ENCODE peak calls at places on chromosomes 6 and 20, in nine cellular contexts. N is GM23248, S is colonic mucosa, X is neuronal stem cell, L is HepG2, O is kidney, H is GM12878, U is H9, R is PC-3. I is an unnamed sample. For H3K4me1, the result is how much of the 10 kb centered on the place peaks cover.

GRCh38 chr6:50724381-50725124 is 11.2 kb downstream of the TFAP2D start:
- DNase-seq in U (peak), L (no peak), R (no peak), X (no peak), S (no peak), N (no peak), O (no peak), H (no peak), I (peak)

GRCh38 chr6:53581161-53581560 is 36.3 kb upstream of the GCLC start:
- DNase-seq in L (no peak), H (no peak), N (peak), S (no peak), U (no peak), R (peak), O (no peak), X (no peak), I (no peak)

GRCh38 chr6:88870728-88871330 is 92.6 kb downstream of the RNGTT start:
- DNase-seq in U (no peak), L (peak), S (peak), R (peak), N (peak), H (peak), X (peak), O (no peak), I (no peak)

GRCh38 chr6:155693573-155694428 is 238.2 kb upstream of the NOX3 start:
- DNase-seq in R (no peak), O (no peak), L (no peak), S (peak), U (no peak), N (no peak), H (no peak), X (no peak), I (no peak)

GRCh38 chr20:1377984-1378742 is 14.7 kb downstream of the FKBP1A start:
- DNase-seq in L (peak), X (no peak), N (peak), S (no peak), O (no peak), R (peak), U (no peak), H (no peak), I (peak)

GRCh38 chr6:109236140-109237081 is 141.1 kb downstream of the CEP57L1 start:
- DNase-seq in N (no peak), O (no peak), H (no peak), U (peak), S (no peak), X (peak), R (no peak), L (peak), I (peak)

GRCh38 chr6:75272145-75272840 is 12.3 kb downstream of the TMEM30A start:
- DNase-seq in R (no peak), N (peak), X (no peak), H (no peak), O (no peak), S (no peak), U (no peak), L (no peak), I (no peak)

GRCh38 chr20:48847498-48848205 is 19.9 kb upstream of the PREX1 start:
- DNase-seq in R (no peak), N (no peak), O (no peak), S (no peak), L (no peak), U (no peak), H (no peak), X (no peak), I (no peak)

GRCh38 chr6:5996701-5997419 is 9.9 kb downstream of the NRN1 start:
- DNase-seq in L (no peak), X (no peak), H (no peak), O (no peak), U (peak), R (no peak), N (peak), S (no peak), I (peak)

GRCh38 chr6:170068496-170068895 is 222.4 kb downstream of the DLL1 start:
- DNase-seq in H (no peak), O (no peak), R (no peak), U (no peak), X (no peak), L (no peak), S (no peak), N (no peak), I (no peak)

GRCh38 chr6:150683320-150683719 is 83.6 kb downstream of the PLEKHG1 start:
- DNase-seq in O (peak), S (no peak), N (no peak), R (no peak), X (no peak), H (no peak), U (no peak), L (no peak), I (no peak)

GRCh38 chr20:5524886-5525285 is 208.1 kb upstream of the PROKR2 start:
- DNase-seq in O (no peak), S (no peak), N (no peak), R (no peak), L (no peak), U (no peak), X (no peak), H (no peak), I (no peak)

GRCh38 chr20:32823078-32823477 is 3.3 kb downstream of the MAPRE1 start:
- DNase-seq in O (no peak), R (peak), N (peak), U (no peak), L (peak), S (no peak), X (no peak), H (no peak), I (no peak)

GRCh38 chr6:132011582-132011981 is 60.4 kb upstream of the CCN2 start:
- DNase-seq in H (no peak), U (no peak), O (no peak), L (no peak), X (no peak), N (peak), S (no peak), R (no peak), I (no peak)

GRCh38 chr6:134464690-134465411 is 146.9 kb upstream of the SGK1 start:
- DNase-seq in X (no peak), O (no peak), S (no peak), R (no peak), U (no peak), L (no peak), H (no peak), N (peak), I (no peak)

GRCh38 chr20:542777-543368 is 717 bp downstream of the CSNK2A1 start:
- DNase-seq in O (peak), S (peak), L (no peak), N (peak), X (no peak), U (no peak), H (no peak), R (no peak), I (peak)

GRCh38 chr6:36821581-36822335 is 17.5 kb downstream of the CPNE5 start:
- DNase-seq in U (no peak), R (no peak), L (no peak), S (no peak), O (no peak), N (no peak), H (no peak), X (no peak), I (no peak)

GRCh38 chr6:15538106-15538505 is 124.7 kb downstream of the DTNBP1 start:
- DNase-seq in H (no peak), S (no peak), U (no peak), N (no peak), O (no peak), X (no peak), R (no peak), L (no peak), I (no peak)

GRCh38 chr6:157241411-157241979 is 81.8 kb downstream of the TMEM242 start:
- DNase-seq in X (no peak), R (peak), N (peak), H (no peak), L (no peak), U (no peak), O (peak), S (peak), I (no peak)

GRCh38 chr6:36605560-36606391 is 11.6 kb downstream of the SRSF3 start:
- DNase-seq in R (no peak), L (no peak), O (no peak), S (no peak), U (no peak), X (no peak), H (no peak), N (peak), I (no peak)

GRCh38 chr20:11229772-11230171 is 556.0 kb upstream of the JAG1 start:
- DNase-seq in R (peak), H (no peak), U (no peak), O (no peak), S (no peak), X (peak), L (no peak), N (peak), I (no peak)

GRCh38 chr20:63138855-63139341 is 77.0 kb downstream of the YTHDF1 start:
- DNase-seq in S (no peak), R (peak), H (no peak), N (no peak), X (no peak), U (no peak), L (no peak), O (peak), I (no peak)

GRCh38 chr6:107152633-107153032 is 37.3 kb upstream of the BEND3 start:
- DNase-seq in S (peak), R (no peak), X (no peak), H (no peak), O (no peak), U (no peak), N (no peak), L (peak), I (no peak)

GRCh38 chr20:10565191-10565921 is 108.4 kb downstream of the JAG1 start:
- DNase-seq in L (peak), H (no peak), S (no peak), X (no peak), O (no peak), R (peak), N (peak), U (no peak), I (no peak)

GRCh38 chr20:20181322-20181721 is 129.0 kb downstream of the CFAP61 start:
- DNase-seq in S (no peak), U (no peak), N (no peak), X (no peak), O (no peak), R (no peak), L (no peak), H (no peak), I (no peak)

GRCh38 chr6:72286911-72287311 is 335.0 kb upstream of the KCNQ5 start:
- DNase-seq in X (no peak), L (no peak), U (no peak), S (no peak), R (peak), O (no peak), H (no peak), N (peak), I (no peak)

GRCh38 chr20:21511850-21512633 is 1.8 kb downstream of the NKX2-2 start:
- DNase-seq in H (no peak), O (no peak), L (no peak), N (no peak), R (no peak), X (no peak), U (peak), S (no peak), I (peak)

GRCh38 chr6:13703496-13703895 is 8.1 kb downstream of the RANBP9 start:
- DNase-seq in H (no peak), U (no peak), S (no peak), N (peak), X (no peak), O (no peak), R (no peak), L (no peak), I (no peak)
- H3K4me1 ChIP-seq in H (under half), U (under half), S (under half), N (under half), X (under half), O (under half), R (under half), L (half or more), I (under half)

GRCh38 chr20:46398963-46399362 is 7.5 kb downstream of the ELMO2 start:
- DNase-seq in X (no peak), N (no peak), U (no peak), H (no peak), L (no peak), R (no peak), S (no peak), O (no peak), I (peak)
- H3K9ac ChIP-seq in X (no peak), N (no peak), U (no peak), H (no peak), L (no peak), R (no peak), S (no peak), O (no peak), I (no peak)

DNA sequence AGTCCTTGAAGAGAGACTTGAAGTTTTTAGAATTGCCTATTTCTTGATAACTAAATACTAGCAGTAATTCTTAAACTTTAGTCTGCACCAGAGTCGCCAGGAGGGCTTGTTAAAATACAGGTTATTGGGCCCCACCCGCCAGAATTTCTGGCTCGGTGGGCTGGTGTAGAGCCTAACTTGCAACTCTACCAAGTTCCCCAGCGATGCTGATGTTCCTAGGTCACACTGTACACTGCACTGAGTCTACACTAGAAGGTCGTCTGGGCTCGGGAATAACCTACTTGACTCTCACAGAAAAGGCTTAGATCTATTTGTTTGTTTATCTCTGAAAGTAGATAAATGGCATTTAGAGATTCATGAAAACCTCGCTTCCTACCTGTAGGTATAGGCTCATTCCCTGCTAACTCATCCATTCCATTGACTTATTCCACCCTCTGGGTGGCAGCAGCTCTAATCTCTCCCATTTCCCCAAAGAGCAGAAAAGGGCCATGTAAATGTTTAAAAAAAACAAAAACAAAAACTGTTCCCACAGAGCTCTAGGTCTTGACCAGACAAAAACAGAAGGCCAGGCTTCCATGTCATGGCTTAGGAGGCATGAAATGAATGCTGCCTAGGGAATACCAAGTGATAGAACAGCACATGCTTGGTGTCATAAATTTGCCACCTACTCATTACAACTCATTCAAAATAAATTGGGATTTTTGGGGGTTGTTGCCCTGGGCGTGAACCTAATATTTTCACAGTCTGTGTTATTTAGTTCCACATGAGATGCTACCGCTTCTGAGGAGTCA is 292.1 kb downstream of the ADGB start:
- DNase-seq in L (no peak), O (no peak), S (no peak), H (no peak), N (peak), U (no peak), R (no peak), X (no peak), I (no peak)
- H3K4me1 ChIP-seq in L (under half), O (under half), S (under half), H (under half), N (under half), U (under half), R (under half), X (under half), I (under half)

DNA sequence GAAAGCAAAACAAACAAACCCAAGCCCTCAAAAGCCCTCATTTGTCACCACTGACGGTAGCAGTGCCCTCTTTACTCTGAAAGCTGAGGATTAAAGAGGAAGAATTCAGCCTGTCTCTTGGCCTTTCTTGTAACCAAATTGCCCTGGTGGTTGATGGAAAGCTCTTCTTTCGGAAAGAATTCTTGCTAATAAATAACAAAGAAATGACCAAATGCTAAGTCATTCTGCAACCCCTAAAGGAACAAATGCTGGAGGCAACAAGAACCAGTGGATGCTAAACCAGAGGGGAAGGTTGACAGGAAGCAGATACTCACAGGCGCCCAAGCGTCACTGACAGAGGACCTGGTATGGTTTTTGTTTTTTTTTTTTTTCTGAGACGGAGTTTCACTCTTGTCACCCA is 6.6 kb downstream of the ADISSP start:
- DNase-seq in X (no peak), R (no peak), L (no peak), H (no peak), U (no peak), S (no peak), N (no peak), O (peak), I (no peak)
- H3K9ac ChIP-seq in X (no peak), R (no peak), L (no peak), H (no peak), U (no peak), S (no peak), N (no peak), O (no peak), I (no peak)

DNA sequence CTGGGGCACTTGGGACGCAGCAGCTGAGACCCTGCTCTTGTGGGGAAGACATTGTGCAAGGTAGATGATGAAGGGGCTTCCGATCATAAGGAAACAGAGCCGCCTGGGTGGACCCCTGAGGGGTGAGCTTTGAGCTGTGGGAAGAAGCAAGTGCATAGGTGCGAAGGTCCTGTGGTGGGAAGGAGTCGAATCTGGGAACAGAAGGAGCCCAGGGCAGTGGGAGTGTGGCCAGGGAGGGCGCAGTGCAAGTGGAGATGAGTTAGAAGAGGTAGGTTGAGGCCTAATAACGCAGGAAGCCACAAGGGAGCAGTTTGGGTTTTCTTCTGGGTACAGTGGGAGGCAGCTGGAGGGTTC is 10.3 kb downstream of the RBM38 start:
- DNase-seq in N (no peak), S (no peak), R (no peak), X (no peak), L (no peak), H (no peak), U (no peak), O (no peak), I (no peak)
- H3K4me1 ChIP-seq in N (under half), S (under half), R (under half), X (under half), L (under half), H (under half), U (under half), O (under half), I (under half)